ENCODE peak calls at places on chromosomes 13 and 19, in five cellular contexts. F, H, I, O and U are unnamed samples.

GRCh38 chr13:73106513-73107214 is 47.9 kb downstream of the KLF5 start:
- DNase-seq in F (no peak), H (no peak), I (no peak), O (no peak), U (no peak)

GRCh38 chr13:111491659-111492058 is 171.2 kb downstream of the TEX29 start:
- DNase-seq in F (no peak), H (no peak), I (no peak), O (peak; percentile 4), U (peak; percentile 32)

GRCh38 chr19:21841784-21842097 is 5.8 kb upstream of the ZNF43 start:
- DNase-seq in F (no peak), H (no peak), I (no peak), O (no peak), U (no peak)

GRCh38 chr13:51623473-51623872 is 39.2 kb downstream of the WDFY2 start:
- DNase-seq in F (no peak), H (no peak), I (no peak), O (no peak), U (no peak)

GRCh38 chr13:30898070-30898469 is 8.0 kb upstream of the MEDAG start:
- DNase-seq in F (no peak), H (no peak), I (no peak), O (no peak), U (no peak)

GRCh38 chr13:31192306-31192705 is 7.5 kb upstream of the B3GLCT start:
- DNase-seq in F (no peak), H (no peak), I (no peak), O (no peak), U (no peak)

GRCh38 chr19:15138427-15138826 is 31.2 kb downstream of the SYDE1 start:
- DNase-seq in F (no peak), H (no peak), I (no peak), O (no peak), U (no peak)

GRCh38 chr19:46299004-46299509 is 2.2 kb downstream of the HIF3A start:
- DNase-seq in F (peak; percentile 98), H (no peak), I (peak; percentile 95), O (peak; percentile 99), U (peak; percentile 95)

GRCh38 chr19:497861-498590 is 1.7 kb downstream of the MADCAM1 start:
- DNase-seq in F (no peak), H (no peak), I (no peak), O (no peak), U (no peak)

GRCh38 chr13:96824110-96824509 is 170.2 kb downstream of the OXGR1 start:
- DNase-seq in F (no peak), H (no peak), I (no peak), O (no peak), U (no peak)

GRCh38 chr13:32150794-32151193 is 119.2 kb downstream of the FRY start:
- DNase-seq in F (peak; percentile 33), H (no peak), I (peak; percentile 23), O (no peak), U (peak; percentile 78)

GRCh38 chr19:756232-756631 is 5.3 kb downstream of the MISP start:
- DNase-seq in F (peak; percentile 51), H (peak; percentile 89), I (no peak), O (no peak), U (no peak)

GRCh38 chr19:57709616-57710015 is 612 bp upstream of the ZNF154 start:
- DNase-seq in F (no peak), H (no peak), I (no peak), O (no peak), U (no peak)

GRCh38 chr19:33938821-33939220 is 142.2 kb downstream of the KCTD15 start:
- DNase-seq in F (no peak), H (no peak), I (peak; percentile 69), O (peak; percentile 48), U (no peak)

GRCh38 chr19:38650180-38650775 is 2.8 kb downstream of the ACTN4 start:
- DNase-seq in F (peak; percentile 75), H (no peak), I (no peak), O (peak; percentile 43), U (no peak)

GRCh38 chr13:24693862-24694471 is 13.8 kb downstream of the ATP12A start:
- DNase-seq in F (peak; percentile 36), H (peak; percentile 76), I (peak; percentile 51), O (peak; percentile 46), U (no peak)

GRCh38 chr13:25859528-25859927 is 192.3 kb downstream of the SHISA2 start:
- DNase-seq in F (no peak), H (no peak), I (no peak), O (no peak), U (no peak)

GRCh38 chr19:16380314-16380695 is 55.7 kb downstream of the KLF2 start:
- DNase-seq in F (no peak), H (no peak), I (no peak), O (no peak), U (no peak)

GRCh38 chr13:77406644-77407440 is 79.9 kb upstream of the MYCBP2 start:
- DNase-seq in F (no peak), H (no peak), I (no peak), O (no peak), U (no peak)

GRCh38 chr13:100673376-100673830 is 1.2 kb downstream of the TMTC4 start:
- DNase-seq in F (no peak), H (no peak), I (no peak), O (no peak), U (no peak)

GRCh38 chr19:16124953-16125352 is 13.3 kb downstream of the RAB8A start:
- DNase-seq in F (no peak), H (no peak), I (no peak), O (no peak), U (no peak)

GRCh38 chr19:1238373-1239303 is 833 bp upstream of the CBARP start:
- DNase-seq in F (no peak), H (no peak), I (no peak), O (no peak), U (no peak)

GRCh38 chr13:36101157-36101556 is 30.0 kb downstream of the DCLK1 start:
- DNase-seq in F (no peak), H (no peak), I (no peak), O (no peak), U (no peak)

DNA sequence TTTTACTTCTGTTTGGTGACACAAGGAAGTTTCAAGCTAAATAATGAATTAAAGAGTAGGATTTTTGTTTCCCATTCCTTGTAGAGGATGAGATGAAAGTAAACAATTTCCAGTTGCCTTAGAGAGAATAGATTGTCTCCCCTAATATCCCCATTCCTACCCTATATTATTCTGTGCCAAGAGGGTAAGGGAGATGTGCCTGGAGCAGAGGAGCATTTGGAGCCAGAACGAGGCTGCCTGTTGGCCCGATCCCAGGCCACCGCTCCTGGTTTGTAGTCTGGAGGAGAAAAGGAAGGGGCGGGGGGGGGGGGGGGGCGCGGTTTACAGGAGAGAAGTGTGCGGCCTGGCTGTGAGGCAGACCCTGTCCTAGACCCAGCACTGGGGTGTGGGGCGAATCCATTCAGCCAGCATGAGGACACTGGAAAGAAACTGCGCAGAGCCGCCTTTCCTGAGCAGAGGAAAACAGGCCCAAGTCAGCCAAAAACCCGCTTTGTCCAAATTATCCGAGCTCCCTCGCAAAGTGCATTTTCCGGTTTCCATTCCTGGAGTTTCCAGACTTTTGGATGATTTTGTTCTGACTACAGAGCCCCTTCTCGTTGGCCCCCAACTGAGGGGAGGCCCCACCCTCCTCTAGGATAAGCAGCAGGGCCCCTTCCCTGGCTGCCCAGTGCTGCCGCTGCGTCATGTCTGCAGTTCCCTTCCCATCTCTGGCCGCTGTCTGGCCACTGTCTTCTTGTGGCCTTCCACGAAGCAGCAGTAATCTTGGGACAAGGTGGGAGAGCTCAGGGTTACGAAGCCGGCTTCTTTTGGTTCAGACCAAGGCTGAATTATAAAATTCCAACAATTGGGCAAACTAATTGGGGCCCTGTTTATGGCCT is 23.0 kb downstream of the NFIX start:
- DNase-seq in F (peak; percentile 57), H (peak; percentile 50), I (peak; percentile 74), O (peak; percentile 68), U (peak; percentile 80)
- H3K4me3 ChIP-seq in F (no peak overlapping the region), H (no peak overlapping the region), I (peak overlapping the region; percentile 17), O (no peak overlapping the region), U (peak overlapping the region; percentile 36)

GRCh38 chr13:41291246-41291645 is 19.8 kb upstream of the NAA16 start:
- DNase-seq in F (no peak), H (no peak), I (no peak), O (no peak), U (no peak)
- TF ChIP-seq POLR2AphosphoS5 in F (no peak), H (no peak), I (no peak), O (no peak), U (no peak)

GRCh38 chr13:58884353-58884752 is 1252.8 kb downstream of the PCDH17 start:
- DNase-seq in F (no peak), H (no peak), I (no peak), O (no peak), U (no peak)

GRCh38 chr13:58876473-58876872 is 1244.9 kb downstream of the PCDH17 start:
- DNase-seq in F (no peak), H (no peak), I (no peak), O (no peak), U (no peak)

GRCh38 chr13:58882556-58882955 is 1251.0 kb downstream of the PCDH17 start:
- DNase-seq in F (no peak), H (no peak), I (no peak), O (no peak), U (no peak)

GRCh38 chr13:58883405-58883804 is 1251.9 kb downstream of the PCDH17 start:
- DNase-seq in F (no peak), H (no peak), I (no peak), O (no peak), U (no peak)

GRCh38 chr13:58879114-58879513 is 1247.6 kb downstream of the PCDH17 start:
- DNase-seq in F (no peak), H (no peak), I (no peak), O (no peak), U (no peak)
- TF ChIP-seq EP300 in F (no peak), H (no peak), I (no peak), O (no peak), U (no peak)

DNA sequence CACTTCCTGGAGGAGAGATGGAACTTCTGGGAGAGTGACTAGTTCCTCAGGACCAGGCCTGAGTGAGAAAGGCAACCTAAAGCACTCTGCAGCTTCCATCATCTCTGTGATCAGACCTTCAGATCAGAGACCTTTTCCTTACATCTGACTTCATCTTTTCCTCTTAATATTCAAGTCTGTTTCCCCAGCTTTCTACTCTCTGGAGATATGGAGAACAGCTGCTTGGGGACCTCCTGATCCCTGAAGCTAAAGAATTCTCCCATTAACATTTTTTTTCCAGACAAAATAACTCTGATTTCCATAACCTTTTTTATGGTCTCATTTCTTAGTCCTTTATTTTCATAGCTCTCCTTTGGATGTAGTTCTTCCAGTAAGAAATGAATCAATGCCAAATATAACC is 133.4 kb upstream of the FNDC3A start:
- DNase-seq in F (no peak), H (no peak), I (no peak), O (no peak), U (no peak)
- H3K4me3 ChIP-seq in F (no peak overlapping the region), H (no peak overlapping the region), I (no peak overlapping the region), O (no peak overlapping the region), U (no peak overlapping the region)